ENCODE peak calls at places on chromosomes 13 and 19, in seven cellular contexts. One of them, this sample, is unnamed.

GRCh38 chr13:67859904-67860303 is 629.8 kb upstream of the PCDH9 start:
- DNase-seq in Caco-2: no peak
- DNase-seq in body of pancreas: no peak
- DNase-seq in psoas muscle: no peak
- DNase-seq in fibroblast of lung: no peak
- DNase-seq in PC-3: no peak
- DNase-seq in heart left ventricle: no peak
- DNase-seq in this sample: no peak

GRCh38 chr13:72144625-72145024 is 277.6 kb upstream of the DACH1 start:
- DNase-seq in body of pancreas: no peak
- DNase-seq in PC-3: peak; percentile 12
- DNase-seq in psoas muscle: no peak
- DNase-seq in heart left ventricle: no peak
- DNase-seq in fibroblast of lung: peak; percentile 15
- DNase-seq in Caco-2: no peak
- DNase-seq in this sample: no peak

GRCh38 chr13:112619730-112620639 is 32.0 kb upstream of the TUBGCP3 start:
- DNase-seq in PC-3: no peak
- DNase-seq in psoas muscle: no peak
- DNase-seq in heart left ventricle: peak; percentile 39
- DNase-seq in Caco-2: peak; percentile 39
- DNase-seq in fibroblast of lung: peak; percentile 59
- DNase-seq in body of pancreas: no peak
- DNase-seq in this sample: no peak

GRCh38 chr19:46201413-46202310 is 27.9 kb upstream of the IGFL1 start:
- DNase-seq in fibroblast of lung: no peak
- DNase-seq in heart left ventricle: no peak
- DNase-seq in Caco-2: no peak
- DNase-seq in psoas muscle: peak; percentile 28
- DNase-seq in body of pancreas: no peak
- DNase-seq in PC-3: peak; percentile 17
- DNase-seq in this sample: no peak

GRCh38 chr19:15015946-15016542 is 33.2 kb upstream of the CASP14 start:
- DNase-seq in Caco-2: peak; percentile 58
- DNase-seq in fibroblast of lung: peak; percentile 1
- DNase-seq in heart left ventricle: no peak
- DNase-seq in psoas muscle: no peak
- DNase-seq in PC-3: peak; percentile 42
- DNase-seq in body of pancreas: peak; percentile 53
- DNase-seq in this sample: no peak

GRCh38 chr19:3766520-3766919 is 4.0 kb downstream of the MRPL54 start:
- DNase-seq in psoas muscle: no peak
- DNase-seq in heart left ventricle: no peak
- DNase-seq in body of pancreas: no peak
- DNase-seq in Caco-2: no peak
- DNase-seq in fibroblast of lung: no peak
- DNase-seq in PC-3: no peak
- DNase-seq in this sample: no peak

GRCh38 chr19:44675516-44675915 is 4.2 kb downstream of the CEACAM19 start:
- DNase-seq in PC-3: no peak
- DNase-seq in fibroblast of lung: no peak
- DNase-seq in body of pancreas: no peak
- DNase-seq in Caco-2: no peak
- DNase-seq in heart left ventricle: no peak
- DNase-seq in psoas muscle: no peak
- DNase-seq in this sample: no peak

GRCh38 chr19:13765395-13766094 is 1.2 kb downstream of the MRI1 start:
- DNase-seq in PC-3: peak; percentile 35
- DNase-seq in fibroblast of lung: no peak
- DNase-seq in heart left ventricle: no peak
- DNase-seq in body of pancreas: no peak
- DNase-seq in Caco-2: no peak
- DNase-seq in psoas muscle: no peak
- DNase-seq in this sample: no peak

GRCh38 chr19:3683405-3683865 is 16.8 kb downstream of the PIP5K1C start:
- DNase-seq in fibroblast of lung: peak; percentile 84
- DNase-seq in heart left ventricle: peak; percentile 62
- DNase-seq in body of pancreas: no peak
- DNase-seq in psoas muscle: no peak
- DNase-seq in Caco-2: no peak
- DNase-seq in PC-3: no peak
- DNase-seq in this sample: no peak

GRCh38 chr19:55304279-55304978 is 20.6 kb downstream of the BRSK1 start:
- DNase-seq in body of pancreas: no peak
- DNase-seq in heart left ventricle: peak; percentile 63
- DNase-seq in Caco-2: peak; percentile 66
- DNase-seq in fibroblast of lung: peak; percentile 23
- DNase-seq in psoas muscle: no peak
- DNase-seq in PC-3: peak; percentile 54
- DNase-seq in this sample: no peak

GRCh38 chr13:27730191-27730590 is 62.1 kb upstream of the GSX1 start:
- DNase-seq in Caco-2: no peak
- DNase-seq in psoas muscle: no peak
- DNase-seq in heart left ventricle: no peak
- DNase-seq in fibroblast of lung: no peak
- DNase-seq in body of pancreas: no peak
- DNase-seq in PC-3: no peak
- DNase-seq in this sample: no peak

GRCh38 chr13:90403330-90404082 is 944.0 kb upstream of the MIR17HG start:
- DNase-seq in psoas muscle: no peak
- DNase-seq in fibroblast of lung: no peak
- DNase-seq in body of pancreas: no peak
- DNase-seq in PC-3: no peak
- DNase-seq in Caco-2: no peak
- DNase-seq in heart left ventricle: no peak
- DNase-seq in this sample: no peak

GRCh38 chr19:37716140-37716539 is 3.4 kb downstream of the ZNF607 start:
- DNase-seq in Caco-2: no peak
- DNase-seq in psoas muscle: no peak
- DNase-seq in body of pancreas: no peak
- DNase-seq in fibroblast of lung: no peak
- DNase-seq in PC-3: no peak
- DNase-seq in heart left ventricle: no peak
- DNase-seq in this sample: no peak

GRCh38 chr19:37725181-37725580 is 5.6 kb upstream of the ZNF607 start:
- DNase-seq in psoas muscle: no peak
- DNase-seq in fibroblast of lung: no peak
- DNase-seq in heart left ventricle: no peak
- DNase-seq in body of pancreas: no peak
- DNase-seq in PC-3: no peak
- DNase-seq in Caco-2: no peak
- DNase-seq in this sample: no peak

GRCh38 chr19:37719111-37719926 is at the start of gene ZNF607:
- DNase-seq in body of pancreas: peak; percentile 92
- DNase-seq in heart left ventricle: peak; percentile 94
- DNase-seq in PC-3: peak; percentile 81
- DNase-seq in fibroblast of lung: peak; percentile 85
- DNase-seq in Caco-2: peak; percentile 97
- DNase-seq in psoas muscle: peak; percentile 87
- DNase-seq in this sample: peak; percentile 80

GRCh38 chr19:37718357-37718756 is 1.2 kb downstream of the ZNF607 start:
- DNase-seq in psoas muscle: no peak
- DNase-seq in Caco-2: no peak
- DNase-seq in PC-3: no peak
- DNase-seq in body of pancreas: no peak
- DNase-seq in heart left ventricle: no peak
- DNase-seq in fibroblast of lung: no peak
- DNase-seq in this sample: no peak

DNA sequence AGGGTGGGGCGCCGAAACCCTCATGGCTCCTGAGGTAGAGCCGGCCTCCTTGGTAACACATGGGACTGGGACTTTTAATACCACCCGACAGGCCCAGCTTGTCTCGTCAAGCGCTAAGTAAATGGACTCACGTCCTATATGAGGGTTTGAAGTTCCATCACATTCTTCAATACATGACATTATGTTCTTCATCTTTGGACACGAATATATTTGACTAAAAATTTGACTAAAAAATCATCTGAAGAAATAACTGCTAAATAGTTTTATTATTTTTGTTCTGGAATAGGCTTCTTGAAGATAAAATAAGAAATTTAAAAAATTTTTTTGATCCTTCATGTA is 335 bp upstream of the ZNF607 start:
- DNase-seq in fibroblast of lung: no peak
- DNase-seq in PC-3: no peak
- DNase-seq in psoas muscle: no peak
- DNase-seq in heart left ventricle: no peak
- DNase-seq in Caco-2: no peak
- DNase-seq in body of pancreas: no peak
- DNase-seq in this sample: no peak
- TF ChIP-seq CTCF in fibroblast of lung: no peak
- TF ChIP-seq CTCF in PC-3: no peak
- TF ChIP-seq CTCF in psoas muscle: no peak
- TF ChIP-seq CTCF in heart left ventricle: no peak
- TF ChIP-seq CTCF in Caco-2: no peak
- TF ChIP-seq CTCF in body of pancreas: no peak
- TF ChIP-seq CTCF in this sample: no peak

GRCh38 chr19:11373166-11373884 is 1.1 kb upstream of the SWSAP1 start:
- DNase-seq in heart left ventricle: no peak
- DNase-seq in PC-3: peak; percentile 58
- DNase-seq in body of pancreas: peak; percentile 56
- DNase-seq in fibroblast of lung: peak; percentile 36
- DNase-seq in Caco-2: no peak
- DNase-seq in psoas muscle: no peak
- DNase-seq in this sample: no peak
- TF ChIP-seq CTCF in heart left ventricle: no peak
- TF ChIP-seq CTCF in PC-3: no peak
- TF ChIP-seq CTCF in body of pancreas: no peak
- TF ChIP-seq CTCF in fibroblast of lung: no peak
- TF ChIP-seq CTCF in Caco-2: no peak
- TF ChIP-seq CTCF in psoas muscle: no peak
- TF ChIP-seq CTCF in this sample: no peak

DNA sequence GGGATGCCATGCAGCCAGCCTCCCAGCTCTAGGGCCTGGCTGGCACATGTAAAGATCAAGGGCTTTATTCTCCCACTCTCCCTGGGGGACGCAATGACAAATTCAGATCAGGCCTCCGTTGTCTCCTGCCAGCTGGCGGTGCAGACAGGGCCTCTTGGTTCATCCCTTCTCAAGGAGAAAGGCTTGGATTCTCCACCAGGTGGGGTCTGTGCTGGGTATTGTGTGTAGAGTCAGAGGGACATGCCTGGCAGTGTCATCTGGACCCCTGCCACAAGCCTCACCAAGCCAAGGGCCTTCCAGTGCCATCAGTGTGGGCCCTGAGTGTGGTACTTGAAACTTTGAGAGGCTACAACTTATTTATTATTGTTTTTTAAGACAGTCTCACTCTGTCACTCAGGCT is 8.4 kb upstream of the PTPRS start:
- DNase-seq in body of pancreas: no peak
- DNase-seq in Caco-2: peak; percentile 29
- DNase-seq in psoas muscle: no peak
- DNase-seq in heart left ventricle: no peak
- DNase-seq in PC-3: peak; percentile 40
- DNase-seq in fibroblast of lung: no peak
- DNase-seq in this sample: no peak
- TF ChIP-seq CTCF in body of pancreas: no peak
- TF ChIP-seq CTCF in Caco-2: peak; percentile 17
- TF ChIP-seq CTCF in psoas muscle: no peak
- TF ChIP-seq CTCF in heart left ventricle: no peak
- TF ChIP-seq CTCF in PC-3: peak; percentile 37
- TF ChIP-seq CTCF in fibroblast of lung: no peak
- TF ChIP-seq CTCF in this sample: no peak

GRCh38 chr19:41700381-41701195 is 7.8 kb upstream of the CEACAM5 start:
- DNase-seq in fibroblast of lung: no peak
- DNase-seq in Caco-2: no peak
- DNase-seq in psoas muscle: no peak
- DNase-seq in body of pancreas: no peak
- DNase-seq in heart left ventricle: no peak
- DNase-seq in PC-3: no peak
- DNase-seq in this sample: peak; percentile 12

GRCh38 chr19:41699968-41700323 is 8.5 kb upstream of the CEACAM5 start:
- DNase-seq in PC-3: no peak
- DNase-seq in heart left ventricle: no peak
- DNase-seq in Caco-2: no peak
- DNase-seq in body of pancreas: no peak
- DNase-seq in fibroblast of lung: no peak
- DNase-seq in psoas muscle: no peak
- DNase-seq in this sample: peak; percentile 8

GRCh38 chr19:41702208-41702651 is 6.2 kb upstream of the CEACAM5 start:
- DNase-seq in fibroblast of lung: peak; percentile 20
- DNase-seq in psoas muscle: no peak
- DNase-seq in Caco-2: no peak
- DNase-seq in heart left ventricle: no peak
- DNase-seq in PC-3: peak; percentile 51
- DNase-seq in body of pancreas: no peak
- DNase-seq in this sample: no peak

GRCh38 chr19:41699231-41699967 is 9.0 kb upstream of the CEACAM5 start:
- DNase-seq in heart left ventricle: no peak
- DNase-seq in fibroblast of lung: no peak
- DNase-seq in psoas muscle: no peak
- DNase-seq in body of pancreas: peak; percentile 28
- DNase-seq in PC-3: no peak
- DNase-seq in Caco-2: peak; percentile 30
- DNase-seq in this sample: peak; percentile 14

DNA sequence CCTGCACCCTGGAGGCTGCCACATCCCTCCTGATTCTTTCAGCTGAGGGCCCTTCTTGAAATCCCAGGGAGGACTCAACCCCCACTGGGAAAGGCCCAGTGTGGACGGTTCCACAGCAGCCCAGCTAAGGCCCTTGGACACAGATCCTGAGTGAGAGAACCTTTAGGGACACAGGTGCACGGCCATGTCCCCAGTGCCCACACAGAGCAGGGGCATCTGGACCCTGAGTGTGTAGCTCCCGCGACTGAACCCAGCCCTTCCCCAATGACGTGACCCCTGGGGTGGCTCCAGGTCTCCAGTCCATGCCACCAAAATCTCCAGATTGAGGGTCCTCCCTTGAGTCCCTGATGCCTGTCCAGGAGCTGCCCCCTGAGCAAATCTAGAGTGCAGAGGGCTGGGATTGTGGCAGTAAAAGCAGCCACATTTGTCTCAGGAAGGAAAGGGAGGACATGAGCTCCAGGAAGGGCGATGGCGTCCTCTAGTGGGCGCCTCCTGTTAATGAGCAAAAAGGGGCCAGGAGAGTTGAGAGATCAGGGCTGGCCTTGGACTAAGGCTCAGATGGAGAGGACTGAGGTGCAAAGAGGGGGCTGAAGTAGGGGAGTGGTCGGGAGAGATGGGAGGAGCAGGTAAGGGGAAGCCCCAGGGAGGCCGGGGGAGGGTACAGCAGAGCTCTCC is 6.9 kb upstream of the CEACAM5 start:
- DNase-seq in fibroblast of lung: no peak
- DNase-seq in heart left ventricle: no peak
- DNase-seq in psoas muscle: no peak
- DNase-seq in body of pancreas: no peak
- DNase-seq in PC-3: no peak
- DNase-seq in Caco-2: peak; percentile 34
- DNase-seq in this sample: peak; percentile 13
- TF ChIP-seq CTCF in fibroblast of lung: no peak
- TF ChIP-seq CTCF in heart left ventricle: no peak
- TF ChIP-seq CTCF in psoas muscle: no peak
- TF ChIP-seq CTCF in body of pancreas: peak; percentile 24
- TF ChIP-seq CTCF in PC-3: peak; percentile 52
- TF ChIP-seq CTCF in Caco-2: peak; percentile 43
- TF ChIP-seq CTCF in this sample: no peak

This sample was measured in natural killer cell.